ENCODE peak calls at places on chromosomes 13 and 19, in five cellular contexts. One of them, this sample, is unnamed.

GRCh38 chr19:4057913-4058695 is 8.6 kb downstream of the ZBTB7A start:
- DNase-seq in H4: peak
- DNase-seq in activated T-cell treated with anti-CD3 and anti-CD28 coated beads for 1 hour: no peak
- DNase-seq in psoas muscle: peak
- DNase-seq in anterior cingulate cortex: no peak
- DNase-seq in this sample: peak

GRCh38 chr13:111114362-111115050 is 604 bp upstream of the ARHGEF7 start:
- DNase-seq in H4: no peak
- DNase-seq in activated T-cell treated with anti-CD3 and anti-CD28 coated beads for 1 hour: no peak
- DNase-seq in psoas muscle: peak
- DNase-seq in anterior cingulate cortex: no peak
- DNase-seq in this sample: no peak

GRCh38 chr19:15296353-15296752 is 36.0 kb downstream of the BRD4 start:
- DNase-seq in H4: no peak
- DNase-seq in activated T-cell treated with anti-CD3 and anti-CD28 coated beads for 1 hour: no peak
- DNase-seq in psoas muscle: no peak
- DNase-seq in anterior cingulate cortex: no peak
- DNase-seq in this sample: no peak

GRCh38 chr19:11530432-11530831 is 1.5 kb upstream of the ECSIT start:
- DNase-seq in H4: peak
- DNase-seq in activated T-cell treated with anti-CD3 and anti-CD28 coated beads for 1 hour: no peak
- DNase-seq in psoas muscle: peak
- DNase-seq in anterior cingulate cortex: peak
- DNase-seq in this sample: peak

GRCh38 chr13:64480648-64481047 is 2749.5 kb downstream of the PCDH9 start:
- DNase-seq in H4: no peak
- DNase-seq in activated T-cell treated with anti-CD3 and anti-CD28 coated beads for 1 hour: no peak
- DNase-seq in psoas muscle: no peak
- DNase-seq in anterior cingulate cortex: no peak
- DNase-seq in this sample: no peak

GRCh38 chr19:10648360-10648759 is 5.8 kb upstream of the ILF3 start:
- DNase-seq in H4: no peak
- DNase-seq in activated T-cell treated with anti-CD3 and anti-CD28 coated beads for 1 hour: no peak
- DNase-seq in psoas muscle: no peak
- DNase-seq in anterior cingulate cortex: no peak
- DNase-seq in this sample: no peak

GRCh38 chr19:35095667-35096368 is 19.8 kb upstream of the FXYD3 start:
- DNase-seq in H4: no peak
- DNase-seq in activated T-cell treated with anti-CD3 and anti-CD28 coated beads for 1 hour: no peak
- DNase-seq in psoas muscle: no peak
- DNase-seq in anterior cingulate cortex: no peak
- DNase-seq in this sample: no peak

GRCh38 chr19:43895727-43896126 is 39.4 kb downstream of the ZNF45 start:
- DNase-seq in H4: no peak
- DNase-seq in activated T-cell treated with anti-CD3 and anti-CD28 coated beads for 1 hour: no peak
- DNase-seq in psoas muscle: no peak
- DNase-seq in anterior cingulate cortex: no peak
- DNase-seq in this sample: no peak